ENCODE peak calls at places on chromosomes 16 and 17, in nine cellular contexts. V is upper lobe of left lung, Y is stomach, I is prostate gland, W is sigmoid colon, G is transverse colon, Q is esophagus muscularis mucosa, O is endothelial cell of umbilical vein, Z is breast epithelium. K is an unnamed sample.
A peak's percentile ranks its signal among the peaks of the same experiment; 100 is the strongest.

GRCh38 chr17:72244494-72244893 is 123.7 kb downstream of the SOX9 start:
- DNase-seq in V (no peak), Y (no peak), I (no peak), W (no peak), G (no peak), Q (no peak), O (no peak), Z (no peak), K (no peak)

GRCh38 chr16:72715267-72715666 is 332.7 kb downstream of the ZFHX3 start:
- DNase-seq in V (no peak), Y (no peak), I (no peak), W (no peak), G (no peak), Q (no peak), O (no peak), Z (no peak), K (no peak)

GRCh38 chr17:21085707-21086106 is 41.1 kb upstream of the DHRS7B start:
- DNase-seq in V (no peak), Y (no peak), I (no peak), W (no peak), G (no peak), Q (no peak), O (no peak), Z (no peak), K (peak; percentile 73)

GRCh38 chr17:42163113-42163512 is 8.3 kb upstream of the RAB5C start:
- DNase-seq in V (no peak), Y (no peak), I (no peak), W (no peak), G (peak; percentile 27), Q (no peak), O (no peak), Z (no peak), K (no peak)

GRCh38 chr16:54326266-54326662 is 39.7 kb upstream of the IRX3 start:
- DNase-seq in V (no peak), Y (no peak), I (no peak), W (peak; percentile 25), G (no peak), Q (no peak), O (no peak), Z (no peak), K (no peak)

GRCh38 chr16:58198739-58199411 is 969 bp upstream of the CSNK2A2 start:
- DNase-seq in V (no peak), Y (no peak), I (no peak), W (no peak), G (no peak), Q (no peak), O (no peak), Z (no peak), K (no peak)

GRCh38 chr16:87854053-87854906 is 15.0 kb downstream of the SLC7A5 start:
- DNase-seq in V (no peak), Y (no peak), I (no peak), W (no peak), G (peak; percentile 41), Q (no peak), O (no peak), Z (no peak), K (peak; percentile 82)

GRCh38 chr16:58411736-58412614 is 19.7 kb downstream of the GINS3 start:
- DNase-seq in V (peak; percentile 31), Y (no peak), I (no peak), W (no peak), G (no peak), Q (no peak), O (no peak), Z (no peak), K (no peak)

GRCh38 chr17:43840814-43841213 is 6.2 kb upstream of the CD300LG start:
- DNase-seq in V (no peak), Y (no peak), I (no peak), W (no peak), G (no peak), Q (no peak), O (peak; percentile 59), Z (no peak), K (no peak)

GRCh38 chr16:77335652-77336234 is 99.1 kb downstream of the ADAMTS18 start:
- DNase-seq in V (no peak), Y (no peak), I (no peak), W (no peak), G (no peak), Q (no peak), O (no peak), Z (no peak), K (no peak)

GRCh38 chr17:74917430-74917829 is 5.6 kb downstream of the USH1G start:
- DNase-seq in V (no peak), Y (no peak), I (no peak), W (no peak), G (no peak), Q (no peak), O (no peak), Z (no peak), K (no peak)

GRCh38 chr16:22139008-22139407 is 23.3 kb upstream of the SDR42E2 start:
- DNase-seq in V (peak; percentile 73), Y (no peak), I (no peak), W (no peak), G (no peak), Q (no peak), O (no peak), Z (no peak), K (no peak)

GRCh38 chr17:2087597-2088211 is 32.8 kb downstream of the HIC1 start:
- DNase-seq in V (peak; percentile 61), Y (no peak), I (no peak), W (peak; percentile 68), G (peak; percentile 41), Q (no peak), O (peak; percentile 86), Z (no peak), K (peak; percentile 87)

GRCh38 chr16:22634913-22635312 is 124.2 kb downstream of the NPIPB5 start:
- DNase-seq in V (no peak), Y (no peak), I (no peak), W (no peak), G (no peak), Q (no peak), O (no peak), Z (no peak), K (no peak)

GRCh38 chr16:84478172-84478948 is 26.1 kb downstream of the MEAK7 start:
- DNase-seq in V (peak; percentile 8), Y (peak; percentile 14), I (peak; percentile 3), W (no peak), G (no peak), Q (no peak), O (no peak), Z (no peak), K (peak; percentile 29)

GRCh38 chr16:86982347-86982596 is 334.9 kb downstream of the C16orf95 start:
- DNase-seq in V (no peak), Y (no peak), I (no peak), W (no peak), G (no peak), Q (no peak), O (no peak), Z (no peak), K (no peak)

DNA sequence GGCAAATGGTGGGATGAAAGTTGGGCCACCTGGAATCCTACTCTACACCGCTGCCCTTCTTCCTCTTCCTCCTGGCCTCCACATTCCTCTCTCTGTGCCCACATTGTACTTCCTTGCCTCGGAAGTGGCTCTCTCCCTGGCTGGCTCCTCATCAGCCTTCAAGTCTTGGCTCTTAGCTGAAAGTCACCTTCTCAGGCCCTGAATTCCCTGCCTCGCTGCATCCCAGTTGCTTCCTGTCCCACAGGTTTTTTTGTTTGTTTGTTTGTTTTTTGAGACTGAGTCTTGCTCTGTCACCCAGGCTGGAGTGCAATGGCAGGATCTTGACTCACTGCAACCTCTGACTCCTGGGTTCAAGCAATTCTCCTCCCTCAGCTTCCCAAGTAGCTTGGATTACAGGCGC is 2.6 kb upstream of the PAM16 start:
- DNase-seq in V (no peak), Y (no peak), I (no peak), W (no peak), G (no peak), Q (no peak), O (no peak), Z (no peak), K (no peak)
- TF ChIP-seq POLR2AphosphoS5 in V (no peak), Y (no peak), I (no peak), W (no peak), G (no peak), Q (no peak), O (no peak), Z (no peak), K (no peak)

DNA sequence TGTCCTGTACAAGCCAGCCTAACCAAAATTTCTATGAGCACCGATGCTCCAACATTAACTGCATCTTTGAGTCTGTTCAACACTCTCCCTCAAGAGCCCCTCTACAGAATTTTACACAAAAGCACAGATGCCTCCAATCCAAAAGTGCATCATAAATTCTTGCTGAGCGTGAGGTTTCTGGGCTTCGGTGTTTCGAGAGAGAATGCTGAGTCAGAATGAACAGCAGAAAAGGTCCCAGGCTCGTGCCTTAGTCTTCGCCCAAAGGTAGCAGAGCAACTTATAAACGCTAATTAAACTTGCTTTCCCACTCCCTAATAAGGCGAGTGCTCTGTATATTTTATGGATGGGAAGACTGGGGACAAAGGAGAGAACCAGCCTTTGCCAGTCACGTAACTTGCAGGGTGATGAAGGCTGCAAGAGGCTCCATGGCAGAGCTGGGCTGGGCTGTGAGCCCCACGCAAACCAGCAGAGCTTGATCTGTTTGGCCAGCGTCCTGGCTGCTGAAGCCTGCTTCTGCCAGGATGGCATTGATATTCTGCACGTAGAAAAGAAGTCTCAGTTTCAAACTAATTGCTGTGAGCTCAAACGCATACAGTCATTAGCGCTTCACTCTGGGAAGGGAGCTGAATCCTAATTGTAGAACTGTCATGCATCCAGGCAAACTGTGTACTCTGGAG is 138.5 kb downstream of the DNAH9 start:
- DNase-seq in V (no peak), Y (no peak), I (no peak), W (no peak), G (no peak), Q (no peak), O (no peak), Z (no peak), K (no peak)
- H3K27ac ChIP-seq in V (no peak overlapping the region), Y (no peak overlapping the region), I (no peak overlapping the region), W (no peak overlapping the region), G (no peak overlapping the region), Q (no peak overlapping the region), O (no peak overlapping the region), Z (no peak overlapping the region), K (no peak overlapping the region)

DNA sequence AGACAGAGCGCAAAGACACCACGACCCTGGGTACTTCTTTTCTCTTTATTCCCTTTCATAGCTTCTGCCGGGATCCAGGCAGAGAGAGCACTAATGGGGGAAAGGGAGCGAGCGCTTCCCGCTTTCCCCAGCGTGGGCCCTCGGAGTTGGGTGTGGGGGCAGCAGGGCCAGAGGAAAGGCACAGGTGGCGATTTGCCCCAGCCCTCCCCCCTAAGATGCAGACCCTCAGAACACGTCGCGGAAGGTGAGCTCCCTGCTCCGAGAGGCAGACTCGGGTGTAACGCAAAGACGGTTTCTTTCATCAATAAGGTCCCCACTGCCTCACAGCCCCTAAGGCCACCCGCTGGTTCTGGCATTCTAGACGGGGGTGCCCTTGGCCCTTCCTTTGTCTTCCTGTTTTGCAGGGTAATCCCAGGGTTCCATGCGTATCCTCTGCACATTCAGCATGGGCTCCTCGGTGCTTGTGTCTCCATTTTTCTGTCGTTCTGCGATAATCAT is 570 bp upstream of the NME3 start:
- DNase-seq in V (no peak), Y (no peak), I (no peak), W (no peak), G (peak; percentile 16), Q (no peak), O (peak; percentile 25), Z (no peak), K (no peak)
- TF ChIP-seq POLR2AphosphoS5 in V (no peak), Y (no peak), I (no peak), W (no peak), G (no peak), Q (no peak), O (no peak), Z (no peak), K (no peak)

DNA sequence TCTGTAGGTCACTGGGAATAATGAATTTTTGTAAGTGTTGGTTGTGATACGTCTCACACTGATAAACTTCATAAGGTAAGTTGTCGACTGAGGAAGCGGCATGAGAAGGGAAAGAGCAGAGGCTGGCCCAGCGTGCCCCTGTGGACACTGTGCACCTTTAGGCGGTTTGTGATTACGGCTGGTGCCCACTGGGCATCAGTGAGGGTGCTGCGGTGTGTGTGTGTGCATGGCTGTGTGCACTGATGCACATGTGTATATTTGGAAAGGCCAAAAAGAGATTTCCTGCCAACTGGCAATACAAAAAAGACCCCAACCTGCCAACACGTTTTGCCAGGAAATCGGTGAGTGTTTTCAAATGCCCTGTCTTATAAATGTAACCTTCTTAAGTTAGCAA is 11.9 kb downstream of the IRF8 start:
- DNase-seq in V (no peak), Y (no peak), I (no peak), W (no peak), G (no peak), Q (no peak), O (no peak), Z (no peak), K (peak; percentile 75)
- H3K27ac ChIP-seq in V (no peak overlapping the region), Y (no peak overlapping the region), I (no peak overlapping the region), W (no peak overlapping the region), G (no peak overlapping the region), Q (no peak overlapping the region), O (no peak overlapping the region), Z (no peak overlapping the region), K (peak overlapping the region; percentile 79)